ENCODE peak calls at places on chromosomes 3 and 15, in four cellular contexts. One of them, this sample, is unnamed.
A peak's percentile ranks its signal among the peaks of the same experiment; 100 is the strongest.

GRCh38 chr3:98602078-98602678 is 8.8 kb upstream of the CPOX start:
- DNase-seq in naive thymus-derived CD8-positive, alpha-beta T cell: peak; percentile 6
- DNase-seq in stomach: peak; percentile 41
- DNase-seq in iris pigment epithelial cell: peak; percentile 76
- DNase-seq in this sample: peak; percentile 17

GRCh38 chr3:7707192-7707591 is 794.4 kb upstream of the LMCD1 start:
- DNase-seq in naive thymus-derived CD8-positive, alpha-beta T cell: no peak
- DNase-seq in stomach: no peak
- DNase-seq in iris pigment epithelial cell: no peak
- DNase-seq in this sample: no peak

GRCh38 chr3:124126446-124127017 is 134.6 kb upstream of the ROPN1 start:
- DNase-seq in naive thymus-derived CD8-positive, alpha-beta T cell: no peak
- DNase-seq in stomach: no peak
- DNase-seq in iris pigment epithelial cell: no peak
- DNase-seq in this sample: no peak

GRCh38 chr15:69591905-69592508 is 139.4 kb downstream of the RPLP1 start:
- DNase-seq in naive thymus-derived CD8-positive, alpha-beta T cell: no peak
- DNase-seq in stomach: no peak
- DNase-seq in iris pigment epithelial cell: no peak
- DNase-seq in this sample: no peak

GRCh38 chr3:60573494-60573893 is 677.8 kb downstream of the FHIT start:
- DNase-seq in naive thymus-derived CD8-positive, alpha-beta T cell: no peak
- DNase-seq in stomach: no peak
- DNase-seq in iris pigment epithelial cell: peak; percentile 46
- DNase-seq in this sample: no peak

GRCh38 chr3:24119321-24119751 is 174.2 kb downstream of the NR1D2 start:
- DNase-seq in naive thymus-derived CD8-positive, alpha-beta T cell: no peak
- DNase-seq in stomach: no peak
- DNase-seq in iris pigment epithelial cell: peak; percentile 79
- DNase-seq in this sample: no peak

GRCh38 chr3:72591522-72592421 is 256.5 kb downstream of the SHQ1 start:
- DNase-seq in naive thymus-derived CD8-positive, alpha-beta T cell: no peak
- DNase-seq in stomach: no peak
- DNase-seq in iris pigment epithelial cell: peak; percentile 43
- DNase-seq in this sample: peak; percentile 63

GRCh38 chr3:171531716-171532115 is 71.5 kb upstream of the TNIK start:
- DNase-seq in naive thymus-derived CD8-positive, alpha-beta T cell: no peak
- DNase-seq in stomach: no peak
- DNase-seq in iris pigment epithelial cell: peak; percentile 32
- DNase-seq in this sample: no peak

GRCh38 chr3:197519801-197520211 is 36.0 kb downstream of the BDH1 start:
- DNase-seq in naive thymus-derived CD8-positive, alpha-beta T cell: no peak
- DNase-seq in stomach: no peak
- DNase-seq in iris pigment epithelial cell: no peak
- DNase-seq in this sample: no peak

GRCh38 chr3:134753999-134754742 is 40.9 kb upstream of the EPHB1 start:
- DNase-seq in naive thymus-derived CD8-positive, alpha-beta T cell: no peak
- DNase-seq in stomach: no peak
- DNase-seq in iris pigment epithelial cell: no peak
- DNase-seq in this sample: no peak

GRCh38 chr3:111861396-111861795 is 2.3 kb downstream of the PHLDB2 start:
- DNase-seq in naive thymus-derived CD8-positive, alpha-beta T cell: no peak
- DNase-seq in stomach: no peak
- DNase-seq in iris pigment epithelial cell: peak; percentile 45
- DNase-seq in this sample: no peak

GRCh38 chr3:25572919-25573385 is 91.8 kb downstream of the TOP2B start:
- DNase-seq in naive thymus-derived CD8-positive, alpha-beta T cell: no peak
- DNase-seq in stomach: no peak
- DNase-seq in iris pigment epithelial cell: peak; percentile 69
- DNase-seq in this sample: no peak